ENCODE peak calls at places on chromosome 9, in six cellular contexts. N is A549, X is DND-41, G is BE2C, V is pancreas, U is B cell. W is an unnamed sample.

GRCh38 chr9:27496134-27496504 is 28.0 kb upstream of the IFNK start:
- DNase-seq in N (no peak), X (no peak), G (no peak), V (no peak), U (no peak), W (no peak)

GRCh38 chr9:126327016-126327749 is 554 bp downstream of the MVB12B start:
- DNase-seq in N (peak; percentile 17), X (peak; percentile 10), G (peak; percentile 20), V (no peak), U (no peak), W (peak; percentile 14)

GRCh38 chr9:112753725-112754124 is 3.2 kb downstream of the SNX30 start:
- DNase-seq in N (no peak), X (no peak), G (no peak), V (no peak), U (no peak), W (peak; percentile 32)

GRCh38 chr9:135791431-135792267 is 89.7 kb downstream of the KCNT1 start:
- DNase-seq in N (no peak), X (no peak), G (no peak), V (no peak), U (no peak), W (no peak)

GRCh38 chr9:109244179-109245132 is 76.4 kb downstream of the EPB41L4B start:
- DNase-seq in N (peak; percentile 72), X (peak; percentile 76), G (peak; percentile 73), V (peak; percentile 66), U (peak; percentile 57), W (peak; percentile 66)

GRCh38 chr9:94108584-94108983 is 24.3 kb downstream of the PTPDC1 start:
- DNase-seq in N (no peak), X (no peak), G (no peak), V (no peak), U (no peak), W (no peak)

GRCh38 chr9:95007470-95007869 is 281.0 kb downstream of the AOPEP start:
- DNase-seq in N (no peak), X (no peak), G (no peak), V (no peak), U (no peak), W (no peak)

GRCh38 chr9:33329117-33329563 is 38.8 kb downstream of the NFX1 start:
- DNase-seq in N (peak; percentile 97), X (no peak), G (no peak), V (peak; percentile 57), U (no peak), W (peak; percentile 80)

GRCh38 chr9:91857291-91857781 is 92.7 kb downstream of the ROR2 start:
- DNase-seq in N (no peak), X (no peak), G (peak; percentile 72), V (no peak), U (no peak), W (no peak)

GRCh38 chr9:86604741-86605140 is 250.5 kb upstream of the TUT7 start:
- DNase-seq in N (no peak), X (no peak), G (no peak), V (no peak), U (no peak), W (no peak)

GRCh38 chr9:127903557-127904475 is 4.4 kb upstream of the ST6GALNAC6 start:
- DNase-seq in N (no peak), X (no peak), G (no peak), V (no peak), U (no peak), W (no peak)

GRCh38 chr9:114004221-114004716 is 73.8 kb downstream of the AMBP start:
- DNase-seq in N (no peak), X (no peak), G (no peak), V (peak; percentile 49), U (no peak), W (no peak)

GRCh38 chr9:16575142-16575877 is 295.2 kb downstream of the BNC2 start:
- DNase-seq in N (peak; percentile 45), X (no peak), G (no peak), V (no peak), U (no peak), W (no peak)
- TF ChIP-seq CTCF in N (peak; percentile 38), X (no peak), G (no peak), V (no peak), U (no peak), W (no peak)

GRCh38 chr9:124221685-124222084 is 36.1 kb upstream of the NEK6 start:
- DNase-seq in N (no peak), X (no peak), G (no peak), V (no peak), U (no peak), W (no peak)

GRCh38 chr9:124219290-124219605 is 38.5 kb upstream of the NEK6 start:
- DNase-seq in N (no peak), X (no peak), G (no peak), V (no peak), U (no peak), W (no peak)

GRCh38 chr9:124218438-124219289 is 39.1 kb upstream of the NEK6 start:
- DNase-seq in N (peak; percentile 39), X (no peak), G (no peak), V (peak; percentile 77), U (peak; percentile 74), W (peak; percentile 62)

GRCh38 chr9:124222109-124222508 is 35.6 kb upstream of the NEK6 start:
- DNase-seq in N (no peak), X (no peak), G (no peak), V (no peak), U (no peak), W (no peak)

DNA sequence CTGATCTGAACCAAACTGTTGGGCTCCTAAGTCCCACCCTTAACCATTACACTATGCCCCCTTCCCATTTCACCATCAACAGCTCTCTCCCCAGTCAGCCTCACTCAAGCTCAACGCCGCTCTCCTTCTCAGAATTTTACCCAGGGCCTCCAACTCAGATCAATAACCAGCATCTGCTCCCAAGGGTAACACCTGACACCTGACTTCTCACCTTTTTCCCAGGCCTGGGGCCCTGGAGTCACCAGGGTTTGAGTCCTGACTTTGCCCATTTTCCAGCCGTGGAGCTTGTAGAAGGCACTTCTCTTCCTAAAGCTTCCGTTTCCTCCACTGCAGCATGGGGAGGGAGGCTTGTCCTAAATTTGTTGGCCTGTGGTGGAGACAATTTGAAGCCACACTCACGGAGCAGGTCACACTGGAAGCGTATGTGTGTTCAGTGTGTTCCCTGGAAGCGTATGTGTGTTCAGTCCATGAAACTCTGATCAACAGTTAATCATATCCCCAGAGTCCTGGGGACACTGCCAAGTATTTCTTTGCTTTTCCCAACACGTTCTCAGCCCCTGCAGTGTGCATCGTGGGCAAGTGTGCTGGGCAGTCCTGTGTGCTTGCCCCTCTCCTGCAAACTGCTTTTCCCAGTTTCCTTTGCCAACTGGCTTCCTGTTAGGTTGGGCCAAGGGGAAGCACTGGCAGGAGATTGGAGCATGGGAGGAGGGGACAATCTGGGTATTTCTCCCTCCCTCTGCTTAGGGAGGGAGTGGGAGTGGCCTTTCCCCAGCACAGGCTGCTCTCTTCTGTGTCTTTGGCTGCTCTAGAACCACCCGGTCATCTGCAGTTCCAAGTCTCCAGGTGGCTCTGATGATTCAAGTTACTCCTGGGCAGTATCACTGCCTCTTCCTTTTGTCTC is 36.9 kb upstream of the NEK6 start:
- DNase-seq in N (peak; percentile 39), X (no peak), G (no peak), V (peak; percentile 87), U (no peak), W (peak; percentile 38)
- TF ChIP-seq CTCF in N (no peak), X (no peak), G (no peak), V (no peak), U (no peak), W (no peak)

GRCh38 chr9:120713257-120714087 is 798 bp downstream of the MEGF9 start:
- DNase-seq in N (no peak), X (peak; percentile 13), G (peak; percentile 15), V (peak; percentile 45), U (peak; percentile 39), W (peak; percentile 15)

GRCh38 chr9:120712539-120713031 is 1.7 kb downstream of the MEGF9 start:
- DNase-seq in N (peak; percentile 41), X (no peak), G (no peak), V (no peak), U (no peak), W (no peak)

GRCh38 chr9:120711841-120712538 is 2.3 kb downstream of the MEGF9 start:
- DNase-seq in N (peak; percentile 47), X (peak; percentile 16), G (no peak), V (no peak), U (no peak), W (no peak)

GRCh38 chr9:120710110-120710981 is 3.9 kb downstream of the MEGF9 start:
- DNase-seq in N (peak; percentile 74), X (peak; percentile 65), G (no peak), V (peak; percentile 52), U (peak; percentile 59), W (no peak)

GRCh38 chr9:120711354-120711753 is 2.9 kb downstream of the MEGF9 start:
- DNase-seq in N (peak; percentile 44), X (no peak), G (no peak), V (no peak), U (no peak), W (no peak)
- TF ChIP-seq CTCF in N (no peak), X (no peak), G (no peak), V (no peak), U (no peak), W (no peak)

DNA sequence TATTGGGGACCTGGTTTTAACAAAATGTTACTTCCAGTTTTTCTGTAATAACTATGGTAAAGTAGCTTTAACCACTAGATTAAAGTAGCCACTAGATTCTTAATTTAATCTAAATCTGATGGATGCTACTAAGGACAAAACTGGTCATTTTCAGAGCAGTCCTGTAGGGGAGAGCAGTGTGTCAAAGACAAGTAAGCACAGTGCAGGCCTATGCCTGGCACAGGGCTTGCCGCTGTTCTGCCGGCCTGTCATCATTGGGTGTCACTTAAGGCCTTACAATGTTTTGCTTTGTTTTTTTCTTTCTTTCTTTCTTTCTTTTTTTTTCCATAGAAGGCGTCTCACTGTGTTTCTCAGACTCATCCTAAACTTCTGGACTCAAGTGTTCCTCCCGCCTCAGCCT is 53.0 kb upstream of the NXNL2 start:
- DNase-seq in N (peak; percentile 19), X (no peak), G (no peak), V (no peak), U (no peak), W (no peak)
- TF ChIP-seq CTCF in N (no peak), X (no peak), G (peak; percentile 11), V (no peak), U (no peak), W (no peak)

GRCh38 chr9:118891213-118891612 is 478.0 kb downstream of the BRINP1 start:
- DNase-seq in N (no peak), X (no peak), G (no peak), V (no peak), U (no peak), W (no peak)

DNA sequence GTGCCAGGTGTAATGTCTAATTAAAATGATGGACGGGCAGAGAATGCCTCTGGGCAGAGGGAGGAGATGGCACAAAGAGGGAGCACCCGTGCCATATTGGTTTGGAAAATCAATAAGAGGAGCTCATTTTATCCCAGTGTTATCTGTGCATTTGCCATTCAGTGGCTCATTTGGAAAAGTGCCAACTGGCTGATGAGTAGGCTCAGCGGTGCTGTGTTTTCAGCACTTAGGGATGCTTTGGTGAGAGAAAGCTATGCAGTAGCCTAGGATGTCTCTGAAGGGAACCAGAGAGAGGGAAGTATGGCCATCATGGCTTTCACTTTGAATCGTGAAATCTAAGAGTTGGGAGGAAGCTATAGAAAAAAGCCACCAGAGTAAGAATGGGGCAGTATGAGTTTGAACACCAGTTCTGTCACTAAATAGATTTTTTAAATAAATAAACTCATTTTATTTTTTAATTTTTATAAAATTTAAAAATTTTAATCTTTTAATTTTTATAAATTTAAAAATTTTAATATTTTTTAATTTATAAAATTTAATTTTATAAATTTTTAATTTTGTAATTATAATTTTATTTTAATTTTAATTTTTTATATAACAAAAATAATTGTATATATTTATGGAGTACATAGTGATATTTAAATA is 472.8 kb downstream of the BRINP1 start:
- DNase-seq in N (no peak), X (no peak), G (no peak), V (no peak), U (no peak), W (no peak)
- TF ChIP-seq CTCF in N (no peak), X (no peak), G (no peak), V (no peak), U (no peak), W (no peak)

W was measured in Calu3.